ENCODE peak calls at places on chromosome 9, in six cellular contexts. One of them, this sample, is unnamed. For H3K4me1, the result is how much of the 10 kb centered on the place peaks cover.

GRCh38 chr9:70530716-70531115 is 116.3 kb upstream of the KLF9 start:
- DNase-seq in right atrium auricular region: no peak
- DNase-seq in mammary epithelial cell: no peak
- DNase-seq in body of pancreas: no peak
- DNase-seq in SJSA1: no peak
- DNase-seq in right lobe of liver: no peak
- DNase-seq in this sample: no peak

GRCh38 chr9:75046725-75047345 is 18.7 kb upstream of the CARNMT1 start:
- DNase-seq in right atrium auricular region: no peak
- DNase-seq in mammary epithelial cell: no peak
- DNase-seq in body of pancreas: no peak
- DNase-seq in SJSA1: no peak
- DNase-seq in right lobe of liver: no peak
- DNase-seq in this sample: no peak

GRCh38 chr9:107137495-107138202 is 145.4 kb upstream of the RAD23B start:
- DNase-seq in right atrium auricular region: no peak
- DNase-seq in mammary epithelial cell: no peak
- DNase-seq in body of pancreas: no peak
- DNase-seq in SJSA1: no peak
- DNase-seq in right lobe of liver: no peak
- DNase-seq in this sample: no peak

GRCh38 chr9:114421147-114421546 is 33.4 kb upstream of the AKNA start:
- DNase-seq in right atrium auricular region: no peak
- DNase-seq in mammary epithelial cell: no peak
- DNase-seq in body of pancreas: no peak
- DNase-seq in SJSA1: no peak
- DNase-seq in right lobe of liver: peak
- DNase-seq in this sample: no peak

GRCh38 chr9:38343037-38343436 is 49.5 kb upstream of the ALDH1B1 start:
- DNase-seq in right atrium auricular region: peak
- DNase-seq in mammary epithelial cell: no peak
- DNase-seq in body of pancreas: no peak
- DNase-seq in SJSA1: no peak
- DNase-seq in right lobe of liver: no peak
- DNase-seq in this sample: no peak

GRCh38 chr9:14910178-14910805 is at the start of gene FREM1:
- DNase-seq in right atrium auricular region: no peak
- DNase-seq in mammary epithelial cell: no peak
- DNase-seq in body of pancreas: peak
- DNase-seq in SJSA1: peak
- DNase-seq in right lobe of liver: peak
- DNase-seq in this sample: peak

GRCh38 chr9:33924978-33925797 is 108.2 kb downstream of the UBE2R2 start:
- DNase-seq in right atrium auricular region: peak
- DNase-seq in mammary epithelial cell: no peak
- DNase-seq in body of pancreas: peak
- DNase-seq in SJSA1: no peak
- DNase-seq in right lobe of liver: no peak
- DNase-seq in this sample: no peak

GRCh38 chr9:101566904-101567724 is 27.7 kb downstream of the PPP3R2 start:
- DNase-seq in right atrium auricular region: no peak
- DNase-seq in mammary epithelial cell: peak
- DNase-seq in body of pancreas: no peak
- DNase-seq in SJSA1: no peak
- DNase-seq in right lobe of liver: no peak
- DNase-seq in this sample: no peak

GRCh38 chr9:137351781-137352501 is 49.9 kb upstream of the NRARP start:
- DNase-seq in right atrium auricular region: peak
- DNase-seq in mammary epithelial cell: no peak
- DNase-seq in body of pancreas: no peak
- DNase-seq in SJSA1: no peak
- DNase-seq in right lobe of liver: no peak
- DNase-seq in this sample: no peak

GRCh38 chr9:126985870-126986498 is 71.4 kb downstream of the RALGPS1 start:
- DNase-seq in right atrium auricular region: peak
- DNase-seq in mammary epithelial cell: peak
- DNase-seq in body of pancreas: peak
- DNase-seq in SJSA1: no peak
- DNase-seq in right lobe of liver: no peak
- DNase-seq in this sample: peak

GRCh38 chr9:91825422-91825821 is 124.6 kb downstream of the ROR2 start:
- DNase-seq in right atrium auricular region: no peak
- DNase-seq in mammary epithelial cell: peak
- DNase-seq in body of pancreas: no peak
- DNase-seq in SJSA1: no peak
- DNase-seq in right lobe of liver: no peak
- DNase-seq in this sample: no peak

GRCh38 chr9:3285365-3286161 is 240.2 kb downstream of the RFX3 start:
- DNase-seq in right atrium auricular region: no peak
- DNase-seq in mammary epithelial cell: peak
- DNase-seq in body of pancreas: no peak
- DNase-seq in SJSA1: no peak
- DNase-seq in right lobe of liver: no peak
- DNase-seq in this sample: no peak

GRCh38 chr9:87910821-87911220 is 6.9 kb upstream of the SPATA31C1 start:
- DNase-seq in right atrium auricular region: no peak
- DNase-seq in mammary epithelial cell: no peak
- DNase-seq in body of pancreas: no peak
- DNase-seq in SJSA1: no peak
- DNase-seq in right lobe of liver: no peak
- DNase-seq in this sample: no peak

GRCh38 chr9:116162241-116162781 is 8.7 kb downstream of the PAPPA start:
- DNase-seq in right atrium auricular region: no peak
- DNase-seq in mammary epithelial cell: no peak
- DNase-seq in body of pancreas: peak
- DNase-seq in SJSA1: no peak
- DNase-seq in right lobe of liver: no peak
- DNase-seq in this sample: no peak

GRCh38 chr9:93023521-93023815 is 35.0 kb upstream of the SUSD3 start:
- DNase-seq in right atrium auricular region: no peak
- DNase-seq in mammary epithelial cell: no peak
- DNase-seq in body of pancreas: no peak
- DNase-seq in SJSA1: no peak
- DNase-seq in right lobe of liver: no peak
- DNase-seq in this sample: peak

GRCh38 chr9:3968891-3969290 is 331.0 kb downstream of the GLIS3 start:
- DNase-seq in right atrium auricular region: no peak
- DNase-seq in mammary epithelial cell: peak
- DNase-seq in body of pancreas: no peak
- DNase-seq in SJSA1: no peak
- DNase-seq in right lobe of liver: no peak
- DNase-seq in this sample: no peak

GRCh38 chr9:115850548-115851304 is 302.9 kb upstream of the PAPPA start:
- DNase-seq in right atrium auricular region: no peak
- DNase-seq in mammary epithelial cell: peak
- DNase-seq in body of pancreas: no peak
- DNase-seq in SJSA1: no peak
- DNase-seq in right lobe of liver: no peak
- DNase-seq in this sample: no peak

GRCh38 chr9:426976-427375 is 212.3 kb downstream of the DOCK8 start:
- DNase-seq in right atrium auricular region: no peak
- DNase-seq in mammary epithelial cell: no peak
- DNase-seq in body of pancreas: no peak
- DNase-seq in SJSA1: no peak
- DNase-seq in right lobe of liver: no peak
- DNase-seq in this sample: no peak

GRCh38 chr9:4034404-4034803 is 265.5 kb downstream of the GLIS3 start:
- DNase-seq in right atrium auricular region: no peak
- DNase-seq in mammary epithelial cell: no peak
- DNase-seq in body of pancreas: no peak
- DNase-seq in SJSA1: no peak
- DNase-seq in right lobe of liver: no peak
- DNase-seq in this sample: no peak

GRCh38 chr9:37801287-37801850 is 772 bp downstream of the DCAF10 start:
- DNase-seq in right atrium auricular region: no peak
- DNase-seq in mammary epithelial cell: no peak
- DNase-seq in body of pancreas: peak
- DNase-seq in SJSA1: no peak
- DNase-seq in right lobe of liver: peak
- DNase-seq in this sample: peak

GRCh38 chr9:33703430-33704096 is 91.8 kb upstream of the PRSS3 start:
- DNase-seq in right atrium auricular region: no peak
- DNase-seq in mammary epithelial cell: no peak
- DNase-seq in body of pancreas: no peak
- DNase-seq in SJSA1: no peak
- DNase-seq in right lobe of liver: no peak
- DNase-seq in this sample: no peak

GRCh38 chr9:106643211-106643930 is 219.6 kb upstream of the ZNF462 start:
- DNase-seq in right atrium auricular region: no peak
- DNase-seq in mammary epithelial cell: no peak
- DNase-seq in body of pancreas: no peak
- DNase-seq in SJSA1: no peak
- DNase-seq in right lobe of liver: no peak
- DNase-seq in this sample: no peak

GRCh38 chr9:122819791-122820489 is 8.4 kb downstream of the PDCL start:
- DNase-seq in right atrium auricular region: peak
- DNase-seq in mammary epithelial cell: no peak
- DNase-seq in body of pancreas: no peak
- DNase-seq in SJSA1: no peak
- DNase-seq in right lobe of liver: no peak
- DNase-seq in this sample: no peak

GRCh38 chr9:122822056-122822455 is 6.3 kb downstream of the PDCL start:
- DNase-seq in right atrium auricular region: peak
- DNase-seq in mammary epithelial cell: no peak
- DNase-seq in body of pancreas: no peak
- DNase-seq in SJSA1: no peak
- DNase-seq in right lobe of liver: no peak
- DNase-seq in this sample: no peak

GRCh38 chr9:122820490-122820845 is 7.9 kb downstream of the PDCL start:
- DNase-seq in right atrium auricular region: peak
- DNase-seq in mammary epithelial cell: no peak
- DNase-seq in body of pancreas: no peak
- DNase-seq in SJSA1: no peak
- DNase-seq in right lobe of liver: no peak
- DNase-seq in this sample: no peak

GRCh38 chr9:122821278-122821952 is 7.0 kb downstream of the PDCL start:
- DNase-seq in right atrium auricular region: peak
- DNase-seq in mammary epithelial cell: no peak
- DNase-seq in body of pancreas: peak
- DNase-seq in SJSA1: no peak
- DNase-seq in right lobe of liver: no peak
- DNase-seq in this sample: no peak

DNA sequence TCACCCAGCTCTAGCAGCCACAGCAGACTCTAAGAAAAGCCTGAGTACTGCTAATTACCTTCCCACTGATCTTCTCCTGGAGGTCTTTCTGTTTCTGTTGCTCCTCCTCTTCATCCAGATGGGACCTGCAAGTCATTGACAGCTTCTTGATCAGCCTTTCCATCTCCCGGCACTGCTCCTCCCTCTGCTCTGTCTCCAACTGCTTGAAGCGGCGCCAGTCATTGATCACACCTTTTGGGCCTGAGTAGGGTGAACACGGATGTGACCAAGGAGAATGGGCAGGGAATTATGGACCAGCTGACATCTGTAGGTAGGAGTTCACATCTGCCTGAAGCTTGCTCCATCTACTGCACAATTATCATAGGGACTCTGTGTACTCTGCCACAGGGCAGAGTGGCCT is 5.4 kb downstream of the PDCL start:
- DNase-seq in right atrium auricular region: peak
- DNase-seq in mammary epithelial cell: no peak
- DNase-seq in body of pancreas: no peak
- DNase-seq in SJSA1: no peak
- DNase-seq in right lobe of liver: no peak
- DNase-seq in this sample: no peak
- H3K4me1 ChIP-seq in right atrium auricular region: under half
- H3K4me1 ChIP-seq in mammary epithelial cell: under half
- H3K4me1 ChIP-seq in body of pancreas: under half
- H3K4me1 ChIP-seq in SJSA1: under half
- H3K4me1 ChIP-seq in right lobe of liver: under half
- H3K4me1 ChIP-seq in this sample: under half

DNA sequence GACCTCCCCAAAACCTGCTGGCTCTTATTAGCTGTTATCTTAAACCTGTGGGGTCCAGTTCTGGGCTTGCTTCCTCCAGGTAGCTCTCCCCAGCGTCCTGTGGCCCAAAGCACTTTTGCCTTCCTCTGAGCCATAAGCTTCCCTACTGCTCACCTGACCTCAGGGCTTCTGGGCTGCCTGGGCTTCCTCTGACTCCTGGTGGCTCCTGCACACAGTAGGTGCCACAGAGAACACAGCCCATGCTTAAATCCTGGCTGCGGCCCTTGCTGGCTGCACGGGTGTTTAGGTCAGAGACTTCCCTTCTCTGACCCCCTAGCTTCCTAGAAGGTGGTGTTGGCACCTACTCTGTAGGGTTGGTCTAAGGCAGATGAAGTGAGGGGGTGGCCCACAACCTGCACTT is 2.5 kb downstream of the RALGDS start:
- DNase-seq in right atrium auricular region: no peak
- DNase-seq in mammary epithelial cell: no peak
- DNase-seq in body of pancreas: no peak
- DNase-seq in SJSA1: no peak
- DNase-seq in right lobe of liver: peak
- DNase-seq in this sample: no peak
- H3K4me3 ChIP-seq in right atrium auricular region: peak
- H3K4me3 ChIP-seq in mammary epithelial cell: no peak
- H3K4me3 ChIP-seq in body of pancreas: no peak
- H3K4me3 ChIP-seq in SJSA1: no peak
- H3K4me3 ChIP-seq in right lobe of liver: no peak
- H3K4me3 ChIP-seq in this sample: no peak

GRCh38 chr9:121582641-121583040 is 68.8 kb upstream of the DAB2IP start:
- DNase-seq in right atrium auricular region: no peak
- DNase-seq in mammary epithelial cell: no peak
- DNase-seq in body of pancreas: no peak
- DNase-seq in SJSA1: no peak
- DNase-seq in right lobe of liver: no peak
- DNase-seq in this sample: no peak
- H3K27ac ChIP-seq in right atrium auricular region: peak
- H3K27ac ChIP-seq in mammary epithelial cell: no peak
- H3K27ac ChIP-seq in body of pancreas: no peak
- H3K27ac ChIP-seq in SJSA1: no peak
- H3K27ac ChIP-seq in right lobe of liver: no peak
- H3K27ac ChIP-seq in this sample: no peak

DNA sequence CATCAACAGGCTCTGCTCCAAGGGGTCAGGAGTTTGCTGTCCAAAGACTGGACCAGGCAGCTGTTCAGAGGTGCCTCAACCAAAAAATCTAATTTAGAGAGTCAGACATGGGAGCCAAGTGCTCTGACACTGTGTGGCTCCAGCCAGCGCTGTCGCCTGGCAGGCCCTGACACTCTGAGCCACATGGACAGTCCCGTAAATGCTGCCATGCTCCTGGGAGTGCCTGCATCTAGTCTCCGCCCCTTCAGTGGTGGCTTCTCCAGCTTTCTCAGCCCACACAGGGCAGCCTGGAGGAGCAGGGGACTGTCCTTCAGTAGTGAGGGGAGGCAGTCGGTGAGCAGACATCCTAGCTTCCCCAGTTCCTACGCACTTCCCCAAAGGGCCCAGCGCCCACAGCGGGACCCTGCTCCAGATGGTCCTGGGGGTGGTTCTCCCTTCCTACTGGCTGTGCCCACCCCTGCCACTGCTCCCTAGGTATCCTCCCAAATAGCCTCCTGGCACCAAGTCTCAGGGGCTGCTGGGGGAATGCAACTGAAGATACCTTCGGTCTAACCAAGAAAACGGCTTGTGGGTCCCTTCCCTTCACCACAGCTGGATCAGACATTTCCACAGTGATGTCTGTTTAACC is 72.3 kb downstream of the SHC3 start:
- DNase-seq in right atrium auricular region: no peak
- DNase-seq in mammary epithelial cell: no peak
- DNase-seq in body of pancreas: no peak
- DNase-seq in SJSA1: no peak
- DNase-seq in right lobe of liver: no peak
- DNase-seq in this sample: no peak
- H3K4me1 ChIP-seq in right atrium auricular region: under half
- H3K4me1 ChIP-seq in mammary epithelial cell: under half
- H3K4me1 ChIP-seq in body of pancreas: under half
- H3K4me1 ChIP-seq in SJSA1: under half
- H3K4me1 ChIP-seq in right lobe of liver: under half
- H3K4me1 ChIP-seq in this sample: under half

GRCh38 chr9:136226680-136227410 is 18.8 kb downstream of the QSOX2 start:
- DNase-seq in right atrium auricular region: no peak
- DNase-seq in mammary epithelial cell: no peak
- DNase-seq in body of pancreas: no peak
- DNase-seq in SJSA1: no peak
- DNase-seq in right lobe of liver: no peak
- DNase-seq in this sample: no peak
- H3K4me3 ChIP-seq in right atrium auricular region: no peak
- H3K4me3 ChIP-seq in mammary epithelial cell: no peak
- H3K4me3 ChIP-seq in body of pancreas: no peak
- H3K4me3 ChIP-seq in SJSA1: no peak
- H3K4me3 ChIP-seq in right lobe of liver: no peak
- H3K4me3 ChIP-seq in this sample: no peak